ENCODE peak calls at places on chromosome 2, in four cellular contexts. H, K, U and C are unnamed samples.

GRCh38 chr2:193895226-193895625 is 1700.5 kb upstream of the TMEFF2 start:
- DNase-seq in U (no peak), H (no peak), K (no peak), C (no peak)

GRCh38 chr2:8627019-8627691 is 54.7 kb upstream of the ID2 start:
- DNase-seq in H (no peak), U (peak; percentile 26), K (no peak), C (no peak)

GRCh38 chr2:159326569-159327255 is 40.2 kb upstream of the WDSUB1 start:
- DNase-seq in H (no peak), K (no peak), U (no peak), C (no peak)

GRCh38 chr2:17857016-17857415 is 21.5 kb upstream of the KCNS3 start:
- DNase-seq in K (no peak), U (no peak), H (no peak), C (no peak)

GRCh38 chr2:239348563-239349447 is 52.0 kb downstream of the HDAC4 start:
- DNase-seq in H (no peak), U (no peak), K (no peak), C (no peak)

GRCh38 chr2:59366288-59366687 is 1125.2 kb upstream of the FANCL start:
- DNase-seq in K (no peak), U (no peak), H (no peak), C (no peak)

GRCh38 chr2:75238670-75239330 is 39.5 kb upstream of the TACR1 start:
- DNase-seq in K (no peak), H (no peak), U (no peak), C (no peak)

GRCh38 chr2:21438949-21439348 is 315.2 kb downstream of the TDRD15 start:
- DNase-seq in H (no peak), K (no peak), U (no peak), C (no peak)

GRCh38 chr2:33069894-33070651 is 123.3 kb downstream of the LTBP1 start:
- DNase-seq in H (no peak), K (no peak), U (peak; percentile 81), C (peak; percentile 27)

GRCh38 chr2:8241317-8241716 is 440.5 kb upstream of the ID2 start:
- DNase-seq in H (no peak), K (no peak), U (no peak), C (no peak)

GRCh38 chr2:27799646-27800010 is 28.1 kb downstream of the MRPL33 start:
- DNase-seq in K (no peak), U (no peak), H (no peak), C (no peak)

GRCh38 chr2:156182132-156182531 is 150.4 kb downstream of the NR4A2 start:
- DNase-seq in U (no peak), H (no peak), K (no peak), C (no peak)

GRCh38 chr2:226760412-226761194 is 39.0 kb downstream of the IRS1 start:
- DNase-seq in K (no peak), H (no peak), U (no peak), C (no peak)

GRCh38 chr2:150341982-150342680 is 145.3 kb downstream of the RND3 start:
- DNase-seq in U (no peak), K (no peak), H (no peak), C (no peak)

GRCh38 chr2:145910416-145910815 is 1390.5 kb upstream of the ZEB2 start:
- DNase-seq in U (no peak), H (no peak), K (no peak), C (no peak)

GRCh38 chr2:208392300-208392699 is 14.3 kb upstream of the PTH2R start:
- DNase-seq in K (no peak), U (no peak), H (no peak), C (no peak)
- TF ChIP-seq CTCF in K (no peak), U (no peak), H (no peak), C (no peak)

GRCh38 chr2:216740557-216741222 is 45.3 kb upstream of the IGFBP5 start:
- DNase-seq in H (no peak), K (no peak), U (no peak), C (peak; percentile 35)
- H3K4me3 ChIP-seq in H (no peak overlapping the region), K (no peak overlapping the region), U (no peak overlapping the region), C (no peak overlapping the region)

GRCh38 chr2:73071452-73072399 is at the start of gene SFXN5:
- DNase-seq in K (peak; percentile 92), H (peak; percentile 90), U (peak; percentile 97), C (peak; percentile 97)
- TF ChIP-seq CTCF in K (peak; percentile 69), H (no peak), U (peak; percentile 24), C (peak; percentile 39)

DNA sequence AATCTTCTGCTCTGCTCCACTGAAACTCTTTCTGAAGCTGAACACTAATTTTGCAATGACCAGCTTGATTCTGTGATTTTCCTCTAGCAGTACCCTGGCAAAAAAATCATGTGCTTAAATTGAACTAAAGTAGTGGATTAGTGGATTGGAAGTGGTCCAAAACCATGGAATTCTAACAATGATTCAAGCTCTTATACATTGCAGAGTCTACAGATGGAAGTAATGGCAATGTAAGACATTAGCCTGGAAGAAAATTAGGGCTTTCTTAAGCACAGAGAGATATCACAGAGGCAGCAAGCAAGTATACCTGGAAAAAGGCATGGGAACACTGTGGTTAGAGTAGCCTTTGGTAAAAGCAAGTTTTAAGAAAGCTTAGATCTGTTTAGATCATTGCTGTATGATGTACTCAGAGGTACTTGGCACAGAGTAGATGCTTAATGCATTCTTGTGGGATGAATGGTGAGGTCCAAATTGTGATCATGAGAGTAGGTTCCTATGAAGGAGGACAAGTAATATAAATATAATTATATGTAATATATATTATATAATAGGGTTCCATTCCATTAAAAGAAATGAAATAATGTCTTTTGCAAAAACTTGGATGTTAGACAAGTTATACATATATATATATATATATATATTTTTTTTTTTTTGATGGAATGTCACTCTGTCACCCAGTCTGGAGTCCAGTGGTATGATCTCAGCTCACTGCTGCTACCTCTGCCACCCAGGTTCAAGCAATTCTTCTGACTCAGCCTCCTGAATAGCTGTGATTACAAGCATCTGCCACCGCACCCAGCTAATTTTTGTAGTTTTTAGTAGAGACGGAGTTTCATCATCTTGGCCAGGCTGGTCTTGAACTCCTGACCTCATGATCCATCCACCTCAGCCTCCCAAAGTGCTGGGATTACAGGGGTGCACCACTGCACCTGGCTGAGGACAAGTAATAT is 172.2 kb upstream of the SCN7A start:
- DNase-seq in K (no peak), H (no peak), U (no peak), C (no peak)
- H3K4me3 ChIP-seq in K (no peak overlapping the region), H (no peak overlapping the region), U (no peak overlapping the region), C (no peak overlapping the region)

GRCh38 chr2:120436885-120437603 is 91.1 kb downstream of the INHBB start:
- DNase-seq in K (no peak), H (no peak), U (peak; percentile 74), C (no peak)

GRCh38 chr2:120436460-120436739 is 90.5 kb downstream of the INHBB start:
- DNase-seq in U (peak; percentile 85), K (no peak), H (no peak), C (peak; percentile 35)

GRCh38 chr2:120439067-120439368 is 93.1 kb downstream of the INHBB start:
- DNase-seq in K (no peak), H (no peak), U (no peak), C (no peak)

GRCh38 chr2:120438301-120439066 is 92.5 kb downstream of the INHBB start:
- DNase-seq in U (no peak), H (no peak), K (no peak), C (no peak)

DNA sequence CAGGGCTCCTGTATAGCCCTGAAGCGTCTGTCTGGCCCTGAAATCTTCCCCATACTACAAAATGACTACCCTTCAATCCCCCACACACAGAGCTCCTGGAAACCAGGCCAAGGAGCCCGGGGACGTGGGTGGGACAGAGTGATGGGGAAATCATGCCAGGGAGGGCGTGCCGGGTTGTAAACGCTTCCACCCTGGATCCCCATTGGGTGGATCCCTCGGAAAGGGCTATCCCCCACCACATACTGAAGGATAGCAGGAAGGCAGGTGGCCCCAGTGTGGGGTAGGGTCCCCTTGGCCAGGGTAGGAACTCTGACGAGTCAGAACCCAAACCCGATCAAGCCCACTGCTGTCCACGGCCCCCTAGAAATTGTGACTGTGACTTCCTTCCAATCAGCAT is 91.7 kb downstream of the INHBB start:
- DNase-seq in U (peak; percentile 61), K (no peak), H (no peak), C (no peak)
- TF ChIP-seq CTCF in U (peak; percentile 2), K (no peak), H (no peak), C (no peak)

DNA sequence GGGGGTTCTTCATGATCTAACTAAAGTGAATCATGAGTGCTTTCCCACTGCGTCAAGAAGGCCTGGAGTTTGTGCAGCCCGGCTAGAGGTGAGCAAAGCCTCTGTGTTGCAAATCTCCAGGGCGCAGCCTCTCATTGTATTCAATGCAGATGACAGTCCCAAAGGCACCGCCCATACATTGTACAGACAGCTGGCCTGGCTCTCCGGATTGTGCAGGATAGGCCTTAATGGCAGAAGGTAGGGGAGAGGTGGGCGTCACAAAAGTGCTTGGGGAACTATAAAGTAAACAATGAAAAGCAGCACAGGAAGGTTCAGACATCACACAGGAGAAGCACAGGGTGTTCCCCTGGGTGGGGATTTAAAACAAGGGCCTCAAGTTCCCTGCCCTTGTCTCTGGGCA is 892 bp upstream of the GYPC start:
- DNase-seq in U (no peak), K (no peak), H (no peak), C (peak; percentile 32)
- H3K4me3 ChIP-seq in U (peak overlapping the region; percentile 72), K (no peak overlapping the region), H (no peak overlapping the region), C (peak overlapping the region; percentile 90)